ENCODE peak calls at places on chromosomes 12 and 14, in eight cellular contexts. One of them, this sample, is unnamed.

GRCh38 chr14:94132285-94132887 is 3.0 kb upstream of the IFI27L2 start:
- DNase-seq in OCI-LY7: peak
- DNase-seq in SK-N-SH: peak
- DNase-seq in PC-3: peak
- DNase-seq in GM23338: peak
- DNase-seq in hepatocyte: peak
- DNase-seq in GM23248: peak
- DNase-seq in neural progenitor cell: peak
- DNase-seq in this sample: peak

GRCh38 chr12:22881878-22882277 is 256.9 kb downstream of the ETNK1 start:
- DNase-seq in neural progenitor cell: no peak
- DNase-seq in SK-N-SH: no peak
- DNase-seq in hepatocyte: no peak
- DNase-seq in GM23248: no peak
- DNase-seq in GM23338: no peak
- DNase-seq in OCI-LY7: no peak
- DNase-seq in PC-3: no peak
- DNase-seq in this sample: no peak

GRCh38 chr14:89977668-89978067 is 21.9 kb downstream of the TDP1 start:
- DNase-seq in GM23338: no peak
- DNase-seq in SK-N-SH: no peak
- DNase-seq in GM23248: no peak
- DNase-seq in OCI-LY7: no peak
- DNase-seq in PC-3: no peak
- DNase-seq in neural progenitor cell: no peak
- DNase-seq in hepatocyte: no peak
- DNase-seq in this sample: no peak

GRCh38 chr14:76953196-76953945 is 75.1 kb downstream of the IRF2BPL start:
- DNase-seq in hepatocyte: peak
- DNase-seq in OCI-LY7: no peak
- DNase-seq in GM23338: peak
- DNase-seq in PC-3: peak
- DNase-seq in neural progenitor cell: no peak
- DNase-seq in SK-N-SH: peak
- DNase-seq in GM23248: peak
- DNase-seq in this sample: no peak

GRCh38 chr12:64450711-64451486 is 1.0 kb upstream of the TBK1 start:
- DNase-seq in GM23248: peak
- DNase-seq in PC-3: peak
- DNase-seq in GM23338: peak
- DNase-seq in SK-N-SH: peak
- DNase-seq in OCI-LY7: peak
- DNase-seq in neural progenitor cell: peak
- DNase-seq in hepatocyte: peak
- DNase-seq in this sample: peak

GRCh38 chr12:7937867-7938506 is 2.0 kb upstream of the SLC2A3 start:
- DNase-seq in SK-N-SH: no peak
- DNase-seq in neural progenitor cell: no peak
- DNase-seq in GM23248: peak
- DNase-seq in OCI-LY7: no peak
- DNase-seq in hepatocyte: no peak
- DNase-seq in GM23338: peak
- DNase-seq in PC-3: no peak
- DNase-seq in this sample: no peak

GRCh38 chr12:114678718-114679117 is 5.3 kb downstream of the TBX3 start:
- DNase-seq in GM23338: peak
- DNase-seq in OCI-LY7: no peak
- DNase-seq in PC-3: peak
- DNase-seq in SK-N-SH: no peak
- DNase-seq in neural progenitor cell: no peak
- DNase-seq in GM23248: peak
- DNase-seq in hepatocyte: no peak
- DNase-seq in this sample: no peak

GRCh38 chr14:93764211-93764659 is 24.1 kb downstream of the PRIMA1 start:
- DNase-seq in PC-3: peak
- DNase-seq in SK-N-SH: peak
- DNase-seq in hepatocyte: peak
- DNase-seq in GM23248: peak
- DNase-seq in GM23338: no peak
- DNase-seq in neural progenitor cell: no peak
- DNase-seq in OCI-LY7: no peak
- DNase-seq in this sample: no peak

GRCh38 chr12:130462558-130462924 is 124.9 kb downstream of the PIWIL1 start:
- DNase-seq in neural progenitor cell: no peak
- DNase-seq in SK-N-SH: no peak
- DNase-seq in GM23338: no peak
- DNase-seq in GM23248: no peak
- DNase-seq in PC-3: no peak
- DNase-seq in hepatocyte: no peak
- DNase-seq in OCI-LY7: no peak
- DNase-seq in this sample: no peak

GRCh38 chr14:103158688-103159087 is 35.4 kb downstream of the TNFAIP2 start:
- DNase-seq in GM23338: no peak
- DNase-seq in neural progenitor cell: no peak
- DNase-seq in PC-3: peak
- DNase-seq in OCI-LY7: no peak
- DNase-seq in GM23248: no peak
- DNase-seq in SK-N-SH: no peak
- DNase-seq in hepatocyte: no peak
- DNase-seq in this sample: no peak

GRCh38 chr12:71237128-71237527 is 79.3 kb upstream of the TSPAN8 start:
- DNase-seq in SK-N-SH: no peak
- DNase-seq in PC-3: no peak
- DNase-seq in OCI-LY7: no peak
- DNase-seq in hepatocyte: no peak
- DNase-seq in GM23338: no peak
- DNase-seq in GM23248: no peak
- DNase-seq in neural progenitor cell: no peak
- DNase-seq in this sample: no peak

GRCh38 chr12:71230542-71230941 is 72.7 kb upstream of the TSPAN8 start:
- DNase-seq in neural progenitor cell: no peak
- DNase-seq in hepatocyte: no peak
- DNase-seq in GM23338: no peak
- DNase-seq in GM23248: no peak
- DNase-seq in OCI-LY7: no peak
- DNase-seq in SK-N-SH: no peak
- DNase-seq in PC-3: no peak
- DNase-seq in this sample: no peak

GRCh38 chr12:71233083-71233482 is 75.3 kb upstream of the TSPAN8 start:
- DNase-seq in GM23248: no peak
- DNase-seq in PC-3: no peak
- DNase-seq in hepatocyte: no peak
- DNase-seq in GM23338: no peak
- DNase-seq in neural progenitor cell: no peak
- DNase-seq in SK-N-SH: no peak
- DNase-seq in OCI-LY7: no peak
- DNase-seq in this sample: no peak

GRCh38 chr12:71240941-71241340 is 83.1 kb upstream of the TSPAN8 start:
- DNase-seq in OCI-LY7: no peak
- DNase-seq in PC-3: no peak
- DNase-seq in SK-N-SH: no peak
- DNase-seq in hepatocyte: no peak
- DNase-seq in neural progenitor cell: no peak
- DNase-seq in GM23248: no peak
- DNase-seq in GM23338: no peak
- DNase-seq in this sample: no peak

DNA sequence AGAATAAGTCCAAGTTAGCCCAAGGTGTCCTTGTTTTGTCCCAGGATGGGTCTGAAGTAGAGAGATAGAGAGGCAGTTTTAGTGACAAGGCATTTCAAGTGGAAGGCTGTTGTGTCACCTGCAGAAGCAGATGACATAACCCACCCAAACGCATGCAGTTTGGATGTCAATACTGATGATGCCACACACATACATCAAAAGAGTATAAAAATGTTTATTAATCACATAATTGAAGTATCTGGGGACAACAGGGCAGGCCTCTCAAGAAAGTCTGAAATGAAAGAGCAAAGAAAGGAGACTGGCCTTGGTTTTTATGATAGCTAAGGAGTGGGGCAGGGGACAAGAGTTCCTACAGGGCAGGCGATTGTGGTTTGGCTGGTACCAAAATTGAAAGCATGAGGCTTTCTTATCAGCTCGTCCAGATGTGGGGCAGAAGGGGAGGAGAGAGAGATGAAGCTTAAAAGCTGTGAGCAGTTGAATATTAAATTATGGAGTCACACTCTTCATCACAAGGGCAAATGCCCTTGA is 78.4 kb upstream of the TSPAN8 start:
- DNase-seq in neural progenitor cell: no peak
- DNase-seq in PC-3: no peak
- DNase-seq in GM23248: no peak
- DNase-seq in SK-N-SH: peak
- DNase-seq in hepatocyte: no peak
- DNase-seq in GM23338: no peak
- DNase-seq in OCI-LY7: no peak
- DNase-seq in this sample: peak
- TF ChIP-seq EZH2phosphoT487 in neural progenitor cell: no peak
- TF ChIP-seq EZH2phosphoT487 in PC-3: no peak
- TF ChIP-seq EZH2phosphoT487 in GM23248: no peak
- TF ChIP-seq EZH2phosphoT487 in SK-N-SH: no peak
- TF ChIP-seq EZH2phosphoT487 in hepatocyte: no peak
- TF ChIP-seq EZH2phosphoT487 in GM23338: no peak
- TF ChIP-seq EZH2phosphoT487 in OCI-LY7: no peak
- TF ChIP-seq EZH2phosphoT487 in this sample: no peak

GRCh38 chr12:46609281-46609623 is 216.5 kb downstream of the SLC38A4 start:
- DNase-seq in GM23338: no peak
- DNase-seq in PC-3: no peak
- DNase-seq in neural progenitor cell: no peak
- DNase-seq in hepatocyte: no peak
- DNase-seq in GM23248: no peak
- DNase-seq in SK-N-SH: no peak
- DNase-seq in OCI-LY7: no peak
- DNase-seq in this sample: peak
- H2AFZ ChIP-seq in GM23338: no peak
- H2AFZ ChIP-seq in PC-3: no peak
- H2AFZ ChIP-seq in neural progenitor cell: no peak
- H2AFZ ChIP-seq in hepatocyte: no peak
- H2AFZ ChIP-seq in GM23248: peak
- H2AFZ ChIP-seq in SK-N-SH: no peak
- H2AFZ ChIP-seq in OCI-LY7: no peak
- H2AFZ ChIP-seq in this sample: no peak

GRCh38 chr12:65620026-65620425 is 204.3 kb upstream of the HMGA2 start:
- DNase-seq in OCI-LY7: no peak
- DNase-seq in SK-N-SH: no peak
- DNase-seq in GM23248: no peak
- DNase-seq in neural progenitor cell: no peak
- DNase-seq in PC-3: no peak
- DNase-seq in hepatocyte: no peak
- DNase-seq in GM23338: no peak
- DNase-seq in this sample: no peak
- H3K27ac ChIP-seq in OCI-LY7: no peak
- H3K27ac ChIP-seq in SK-N-SH: peak
- H3K27ac ChIP-seq in GM23248: no peak
- H3K27ac ChIP-seq in neural progenitor cell: no peak
- H3K27ac ChIP-seq in PC-3: no peak
- H3K27ac ChIP-seq in hepatocyte: peak
- H3K27ac ChIP-seq in GM23338: no peak
- H3K27ac ChIP-seq in this sample: no peak

GRCh38 chr12:1744932-1745331 is 54.1 kb downstream of the ADIPOR2 start:
- DNase-seq in neural progenitor cell: no peak
- DNase-seq in SK-N-SH: no peak
- DNase-seq in GM23338: peak
- DNase-seq in OCI-LY7: no peak
- DNase-seq in hepatocyte: no peak
- DNase-seq in GM23248: peak
- DNase-seq in PC-3: no peak
- DNase-seq in this sample: no peak
- TF ChIP-seq EZH2phosphoT487 in neural progenitor cell: no peak
- TF ChIP-seq EZH2phosphoT487 in SK-N-SH: no peak
- TF ChIP-seq EZH2phosphoT487 in GM23338: no peak
- TF ChIP-seq EZH2phosphoT487 in OCI-LY7: no peak
- TF ChIP-seq EZH2phosphoT487 in hepatocyte: no peak
- TF ChIP-seq EZH2phosphoT487 in GM23248: no peak
- TF ChIP-seq EZH2phosphoT487 in PC-3: no peak
- TF ChIP-seq EZH2phosphoT487 in this sample: no peak

GRCh38 chr14:95619785-95620417 is 66.3 kb upstream of the TCL1B start:
- DNase-seq in GM23338: peak
- DNase-seq in hepatocyte: no peak
- DNase-seq in SK-N-SH: no peak
- DNase-seq in GM23248: no peak
- DNase-seq in PC-3: no peak
- DNase-seq in neural progenitor cell: peak
- DNase-seq in OCI-LY7: no peak
- DNase-seq in this sample: no peak

GRCh38 chr14:95623195-95623594 is 63.0 kb upstream of the TCL1B start:
- DNase-seq in PC-3: no peak
- DNase-seq in GM23338: no peak
- DNase-seq in GM23248: peak
- DNase-seq in neural progenitor cell: no peak
- DNase-seq in hepatocyte: no peak
- DNase-seq in OCI-LY7: no peak
- DNase-seq in SK-N-SH: no peak
- DNase-seq in this sample: no peak

GRCh38 chr14:95620659-95621059 is 65.6 kb upstream of the TCL1B start:
- DNase-seq in PC-3: peak
- DNase-seq in hepatocyte: no peak
- DNase-seq in SK-N-SH: no peak
- DNase-seq in neural progenitor cell: no peak
- DNase-seq in GM23338: peak
- DNase-seq in OCI-LY7: no peak
- DNase-seq in GM23248: no peak
- DNase-seq in this sample: no peak
- H2AFZ ChIP-seq in PC-3: peak
- H2AFZ ChIP-seq in hepatocyte: no peak
- H2AFZ ChIP-seq in SK-N-SH: no peak
- H2AFZ ChIP-seq in neural progenitor cell: no peak
- H2AFZ ChIP-seq in GM23338: peak
- H2AFZ ChIP-seq in OCI-LY7: no peak
- H2AFZ ChIP-seq in GM23248: no peak
- H2AFZ ChIP-seq in this sample: peak

DNA sequence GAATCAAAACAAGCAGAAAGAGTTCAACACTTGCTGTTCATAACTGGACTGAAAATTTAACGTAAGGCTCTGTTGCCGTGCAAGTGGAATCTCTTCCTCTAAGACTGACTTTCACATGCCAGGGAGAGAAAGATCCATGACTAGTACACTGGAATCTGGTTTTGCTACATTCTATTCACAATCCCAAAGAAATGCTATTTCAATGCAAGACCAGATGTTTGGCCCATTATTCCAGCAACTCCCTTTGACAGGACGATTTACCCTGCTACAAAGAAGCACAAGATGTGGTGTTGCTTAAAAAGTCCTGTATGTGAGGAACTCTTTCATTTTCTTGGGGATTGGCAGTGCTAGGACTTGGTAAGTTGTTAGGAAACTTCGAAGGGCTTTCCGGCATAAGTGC is 17.4 kb downstream of the RFC5 start:
- DNase-seq in neural progenitor cell: no peak
- DNase-seq in SK-N-SH: no peak
- DNase-seq in OCI-LY7: no peak
- DNase-seq in GM23338: no peak
- DNase-seq in GM23248: peak
- DNase-seq in PC-3: peak
- DNase-seq in hepatocyte: no peak
- DNase-seq in this sample: no peak
- H3K27ac ChIP-seq in neural progenitor cell: no peak
- H3K27ac ChIP-seq in SK-N-SH: peak
- H3K27ac ChIP-seq in OCI-LY7: no peak
- H3K27ac ChIP-seq in GM23338: peak
- H3K27ac ChIP-seq in GM23248: peak
- H3K27ac ChIP-seq in PC-3: peak
- H3K27ac ChIP-seq in hepatocyte: no peak
- H3K27ac ChIP-seq in this sample: no peak